ENCODE peak calls at places on chromosomes 13 and 19, in four cellular contexts. One of them, this sample, is unnamed.

GRCh38 chr19:18349524-18350128 is 9.2 kb downstream of the PGPEP1 start:
- DNase-seq in K562: peak; percentile 63
- DNase-seq in GM12878: no peak
- DNase-seq in HepG2: peak; percentile 40
- DNase-seq in this sample: peak; percentile 69

GRCh38 chr19:39413903-39414608 is 1.6 kb downstream of the PLEKHG2 start:
- DNase-seq in HepG2: peak; percentile 32
- DNase-seq in K562: peak; percentile 52
- DNase-seq in GM12878: no peak
- DNase-seq in this sample: no peak

GRCh38 chr13:89363144-89363543 is 1692.0 kb downstream of the SLITRK5 start:
- DNase-seq in K562: no peak
- DNase-seq in GM12878: no peak
- DNase-seq in HepG2: no peak
- DNase-seq in this sample: no peak

GRCh38 chr19:7975037-7975436 is 30.4 kb downstream of the ELAVL1 start:
- DNase-seq in HepG2: no peak
- DNase-seq in K562: no peak
- DNase-seq in GM12878: no peak
- DNase-seq in this sample: no peak

GRCh38 chr19:16584825-16585801 is 12.9 kb upstream of the SLC35E1 start:
- DNase-seq in GM12878: no peak
- DNase-seq in K562: peak; percentile 43
- DNase-seq in HepG2: no peak
- DNase-seq in this sample: no peak

GRCh38 chr13:94192576-94192975 is 286.9 kb downstream of the DCT start:
- DNase-seq in HepG2: peak; percentile 30
- DNase-seq in GM12878: no peak
- DNase-seq in K562: no peak
- DNase-seq in this sample: peak; percentile 73

GRCh38 chr19:19627442-19627715 is 641 bp downstream of the LPAR2 start:
- DNase-seq in K562: no peak
- DNase-seq in GM12878: no peak
- DNase-seq in HepG2: no peak
- DNase-seq in this sample: no peak

GRCh38 chr19:1173845-1174809 is at the start of gene SBNO2:
- DNase-seq in K562: peak; percentile 98
- DNase-seq in HepG2: peak; percentile 69
- DNase-seq in GM12878: no peak
- DNase-seq in this sample: peak; percentile 99

GRCh38 chr19:20078696-20079095 is 896 bp downstream of the ZNF90 start:
- DNase-seq in HepG2: no peak
- DNase-seq in GM12878: no peak
- DNase-seq in K562: no peak
- DNase-seq in this sample: no peak

GRCh38 chr19:48608798-48609263 is 2.3 kb downstream of the SPACA4 start:
- DNase-seq in HepG2: peak; percentile 42
- DNase-seq in K562: peak; percentile 73
- DNase-seq in GM12878: no peak
- DNase-seq in this sample: peak; percentile 61

GRCh38 chr13:111636804-111637203 is 316.4 kb downstream of the TEX29 start:
- DNase-seq in K562: no peak
- DNase-seq in GM12878: no peak
- DNase-seq in HepG2: no peak
- DNase-seq in this sample: no peak

GRCh38 chr19:23314505-23315241 is 64.5 kb upstream of the ZNF724 start:
- DNase-seq in HepG2: peak; percentile 18
- DNase-seq in K562: no peak
- DNase-seq in GM12878: no peak
- DNase-seq in this sample: no peak

GRCh38 chr13:31982540-31982939 is 49.0 kb upstream of the FRY start:
- DNase-seq in HepG2: peak; percentile 67
- DNase-seq in K562: no peak
- DNase-seq in GM12878: no peak
- DNase-seq in this sample: no peak

GRCh38 chr13:102400619-102401125 is 1.2 kb downstream of the FGF14 start:
- DNase-seq in K562: no peak
- DNase-seq in HepG2: no peak
- DNase-seq in GM12878: no peak
- DNase-seq in this sample: no peak

GRCh38 chr19:18274776-18275356 is 614 bp upstream of the IQCN start:
- DNase-seq in GM12878: no peak
- DNase-seq in K562: peak; percentile 55
- DNase-seq in HepG2: peak; percentile 82
- DNase-seq in this sample: no peak

GRCh38 chr19:41096353-41096752 is 8.1 kb downstream of the CYP2A13 start:
- DNase-seq in HepG2: no peak
- DNase-seq in GM12878: no peak
- DNase-seq in K562: peak; percentile 6
- DNase-seq in this sample: no peak

GRCh38 chr19:1699998-1700732 is 47.8 kb upstream of the TCF3 start:
- DNase-seq in GM12878: no peak
- DNase-seq in K562: no peak
- DNase-seq in HepG2: no peak
- DNase-seq in this sample: no peak

GRCh38 chr19:19064811-19065745 is 1.3 kb downstream of the SLC25A42 start:
- DNase-seq in K562: peak; percentile 32
- DNase-seq in GM12878: no peak
- DNase-seq in HepG2: no peak
- DNase-seq in this sample: no peak

GRCh38 chr13:62829476-62829875 is 1413.8 kb upstream of the PCDH20 start:
- DNase-seq in HepG2: no peak
- DNase-seq in GM12878: no peak
- DNase-seq in K562: no peak
- DNase-seq in this sample: no peak

GRCh38 chr13:36520111-36520510 is 87.8 kb downstream of the CCNA1 start:
- DNase-seq in HepG2: no peak
- DNase-seq in K562: no peak
- DNase-seq in GM12878: no peak
- DNase-seq in this sample: no peak

GRCh38 chr13:30143671-30144400 is 163.5 kb downstream of the KATNAL1 start:
- DNase-seq in GM12878: no peak
- DNase-seq in K562: no peak
- DNase-seq in HepG2: no peak
- DNase-seq in this sample: no peak

GRCh38 chr13:48645845-48646244 is 7.9 kb upstream of the CYSLTR2 start:
- DNase-seq in HepG2: no peak
- DNase-seq in GM12878: no peak
- DNase-seq in K562: no peak
- DNase-seq in this sample: no peak

DNA sequence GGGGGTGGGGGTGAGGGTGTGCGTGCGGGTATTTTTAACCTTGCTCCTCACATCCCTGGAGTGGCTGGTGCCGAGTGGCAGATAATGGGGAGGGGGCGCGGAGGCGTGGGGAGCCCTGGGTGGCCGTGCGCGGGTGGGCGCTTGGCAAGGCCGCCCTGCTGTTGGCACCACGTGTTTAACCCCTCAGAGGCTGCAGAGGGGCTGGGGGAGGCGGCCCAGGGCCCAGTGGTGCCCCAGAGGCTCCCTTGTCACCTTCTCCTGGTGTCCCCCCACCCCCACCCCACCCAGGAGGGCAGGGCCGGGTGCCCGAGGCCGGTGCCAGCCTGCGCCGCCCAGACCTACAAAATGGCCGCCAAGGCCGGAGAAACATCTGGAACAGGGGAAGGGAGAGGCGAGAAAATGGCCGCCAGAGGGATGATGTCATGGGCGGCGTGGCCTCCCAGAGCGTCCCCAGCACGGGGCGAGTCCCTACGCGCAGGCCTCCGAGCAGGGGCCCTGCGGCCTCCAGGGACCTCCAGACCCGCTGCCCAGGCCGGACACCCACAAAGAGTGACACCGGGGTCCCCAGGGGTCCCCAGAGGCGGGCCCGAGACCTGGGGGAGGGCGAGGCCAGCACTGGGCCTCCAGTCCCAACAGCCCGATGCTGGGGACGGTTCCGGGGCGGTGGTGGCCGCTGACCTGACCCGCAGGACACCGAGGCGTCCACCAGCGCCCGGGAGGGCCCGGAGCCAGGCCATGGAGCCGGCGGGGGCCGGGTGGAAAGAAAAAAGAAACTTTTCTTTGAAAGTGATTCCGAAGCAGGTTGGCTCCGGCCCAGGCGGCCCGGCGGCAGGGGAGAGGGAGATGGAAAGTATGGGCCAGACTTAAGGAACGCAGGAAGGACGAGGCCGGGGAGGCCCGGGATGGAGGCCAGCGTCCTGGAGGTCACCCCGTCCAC is 38.2 kb downstream of the NFIC start:
- DNase-seq in K562: no peak
- DNase-seq in GM12878: no peak
- DNase-seq in HepG2: no peak
- DNase-seq in this sample: no peak
- TF ChIP-seq FOXM1 in K562: no peak
- TF ChIP-seq FOXM1 in GM12878: no peak
- TF ChIP-seq FOXM1 in HepG2: no peak
- TF ChIP-seq FOXM1 in this sample: no peak

GRCh38 chr13:99237981-99238662 is 20.1 kb downstream of the GPR18 start:
- DNase-seq in HepG2: no peak
- DNase-seq in K562: no peak
- DNase-seq in GM12878: no peak
- DNase-seq in this sample: no peak
- TF ChIP-seq FOXK2 in HepG2: no peak
- TF ChIP-seq FOXK2 in K562: no peak
- TF ChIP-seq FOXK2 in GM12878: no peak
- TF ChIP-seq FOXK2 in this sample: no peak

GRCh38 chr13:75785130-75785529 is 149.0 kb downstream of the LMO7 start:
- DNase-seq in GM12878: no peak
- DNase-seq in HepG2: no peak
- DNase-seq in K562: no peak
- DNase-seq in this sample: no peak
- TF ChIP-seq FOXM1 in GM12878: no peak
- TF ChIP-seq FOXM1 in HepG2: no peak
- TF ChIP-seq FOXM1 in K562: no peak
- TF ChIP-seq FOXM1 in this sample: no peak

DNA sequence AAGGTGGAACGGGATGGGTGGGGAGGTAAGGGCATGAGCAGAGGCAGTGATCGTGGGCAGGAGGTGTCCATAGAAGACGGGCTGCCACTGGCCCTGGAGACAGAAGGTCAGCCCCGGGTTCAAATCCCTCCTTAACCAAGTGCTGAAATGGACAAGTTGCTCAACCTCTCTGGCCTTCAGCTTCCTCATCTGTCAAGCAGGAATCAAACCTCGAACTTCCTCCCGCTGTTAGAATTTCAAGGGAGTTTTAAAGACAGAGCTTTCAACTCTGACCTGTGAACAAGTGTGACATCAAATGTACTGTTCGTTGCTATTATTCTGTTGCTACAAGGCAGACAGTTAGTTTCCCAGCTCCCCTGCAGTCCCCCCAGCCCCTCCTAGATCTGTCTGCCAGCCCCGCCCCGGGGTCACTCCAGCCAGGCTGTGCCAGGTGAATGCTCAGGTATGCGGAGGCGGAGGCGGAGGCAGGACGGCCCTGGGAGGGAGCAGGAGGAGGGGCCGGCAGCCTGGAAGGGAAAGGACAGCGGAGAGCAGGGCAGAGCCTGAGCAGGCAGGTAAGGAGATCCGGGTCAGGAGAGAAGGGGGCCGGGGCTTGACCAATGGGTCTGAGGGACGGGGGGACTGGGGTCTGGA is at the start of gene EPS8L1:
- DNase-seq in HepG2: no peak
- DNase-seq in K562: no peak
- DNase-seq in GM12878: no peak
- DNase-seq in this sample: no peak
- TF ChIP-seq FOXK2 in HepG2: no peak
- TF ChIP-seq FOXK2 in K562: no peak
- TF ChIP-seq FOXK2 in GM12878: no peak
- TF ChIP-seq FOXK2 in this sample: no peak

GRCh38 chr13:58926858-58927257 is 1236.9 kb downstream of the DIAPH3 start:
- DNase-seq in GM12878: no peak
- DNase-seq in HepG2: no peak
- DNase-seq in K562: no peak
- DNase-seq in this sample: no peak

GRCh38 chr13:58919551-58919950 is 1244.2 kb downstream of the DIAPH3 start:
- DNase-seq in K562: no peak
- DNase-seq in GM12878: no peak
- DNase-seq in HepG2: no peak
- DNase-seq in this sample: no peak

GRCh38 chr13:58921129-58921528 is 1242.6 kb downstream of the DIAPH3 start:
- DNase-seq in HepG2: no peak
- DNase-seq in GM12878: no peak
- DNase-seq in K562: no peak
- DNase-seq in this sample: no peak
- TF ChIP-seq FOXM1 in HepG2: no peak
- TF ChIP-seq FOXM1 in GM12878: no peak
- TF ChIP-seq FOXM1 in K562: no peak
- TF ChIP-seq FOXM1 in this sample: no peak

DNA sequence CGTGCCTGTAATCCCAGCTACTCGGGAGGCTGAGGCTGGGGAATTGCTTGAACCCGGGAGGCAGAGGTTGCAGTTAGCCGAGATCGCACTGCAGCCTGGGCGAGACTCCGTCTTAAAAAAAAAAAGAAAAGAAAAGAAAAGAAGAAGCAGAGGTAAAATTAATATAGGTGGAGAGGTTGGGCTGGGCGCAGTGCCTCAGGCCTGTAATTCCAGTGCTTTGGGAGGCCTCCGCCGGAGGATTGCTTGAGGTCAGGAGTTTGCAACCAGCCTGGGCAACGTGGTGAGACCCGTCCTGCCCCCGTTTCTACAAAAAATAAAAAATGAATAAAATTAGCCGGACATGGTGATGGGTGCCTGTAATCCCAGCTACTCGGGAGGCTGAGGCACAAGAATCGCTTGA is 912 bp upstream of the TUBA3C start:
- DNase-seq in HepG2: no peak
- DNase-seq in K562: no peak
- DNase-seq in GM12878: no peak
- DNase-seq in this sample: no peak
- TF ChIP-seq FOXK2 in HepG2: no peak
- TF ChIP-seq FOXK2 in K562: no peak
- TF ChIP-seq FOXK2 in GM12878: no peak
- TF ChIP-seq FOXK2 in this sample: no peak

This sample was measured in HEK293T.